ENCODE peak calls at places on chromosomes 6 and 20, in ten cellular contexts. H is stimulated activated CD4-positive, alpha-beta T cell treated with anti-CD3 and anti-CD28 coated beads, Interleukin-4, amount 100 ng/mL, for 1 hour; F is mucosa of gallbladder; B is GM04503; V is HEK293T; W is esophagus muscularis mucosa; J is iris pigment epithelial cell; O is hepatocyte; D is OCI-LY7; L is stimulated activated CD8-positive, alpha-beta memory T cell treated with anti-CD3 and anti-CD28 coated beads, Interleukin-4, amount 100 ng/mL, for 1 hour. Y is an unnamed sample.
A peak's percentile ranks its signal among the peaks of the same experiment; 100 is the strongest.

GRCh38 chr20:17995967-17996819 is 27.4 kb downstream of the MGME1 start:
- DNase-seq in H (no peak), F (peak; percentile 44), B (no peak), V (peak; percentile 71), W (no peak), J (peak; percentile 63), O (peak; percentile 74), D (peak; percentile 76), L (no peak), Y (peak; percentile 29)

GRCh38 chr6:30691208-30691872 is 556 bp upstream of the NRM start:
- DNase-seq in H (no peak), F (no peak), B (no peak), V (no peak), W (no peak), J (no peak), O (no peak), D (no peak), L (no peak), Y (no peak)

GRCh38 chr6:84150680-84151079 is 76.8 kb downstream of the CEP162 start:
- DNase-seq in H (no peak), F (no peak), B (peak; percentile 73), V (no peak), W (no peak), J (peak; percentile 87), O (no peak), D (no peak), L (no peak), Y (no peak)

GRCh38 chr6:2916354-2916925 is 13.3 kb upstream of the SERPINB9 start:
- DNase-seq in H (no peak), F (no peak), B (no peak), V (no peak), W (peak; percentile 31), J (no peak), O (no peak), D (no peak), L (no peak), Y (no peak)

GRCh38 chr6:125169058-125169457 is 15.5 kb downstream of the TPD52L1 start:
- DNase-seq in H (no peak), F (peak; percentile 22), B (no peak), V (no peak), W (no peak), J (no peak), O (no peak), D (no peak), L (no peak), Y (no peak)

GRCh38 chr6:128600397-128600951 is 80.1 kb upstream of the PTPRK start:
- DNase-seq in H (no peak), F (no peak), B (peak; percentile 90), V (no peak), W (no peak), J (peak; percentile 91), O (peak; percentile 14), D (no peak), L (no peak), Y (no peak)

GRCh38 chr6:55980627-55981211 is 105.3 kb upstream of the BMP5 start:
- DNase-seq in H (no peak), F (peak; percentile 16), B (no peak), V (peak; percentile 16), W (no peak), J (peak; percentile 30), O (peak; percentile 65), D (peak; percentile 22), L (no peak), Y (no peak)

GRCh38 chr6:140438346-140438735 is 1063.9 kb upstream of the CITED2 start:
- DNase-seq in H (no peak), F (no peak), B (no peak), V (no peak), W (no peak), J (peak; percentile 47), O (no peak), D (no peak), L (no peak), Y (no peak)

GRCh38 chr20:48025061-48025515 is 239.8 kb upstream of the SULF2 start:
- DNase-seq in H (no peak), F (peak; percentile 34), B (peak; percentile 77), V (no peak), W (no peak), J (peak; percentile 92), O (peak; percentile 45), D (peak; percentile 15), L (no peak), Y (no peak)

Y was measured in posterior cingulate gyrus.